ENCODE peak calls at places on chromosomes 11 and 22, in eight cellular contexts. G is NCI-H146, O is Peyer's patch, Q is substantia nigra, I is glomerular endothelial cell, Z is kidney epithelial cell, N is islet precursor cell, S is breast epithelium. J is an unnamed sample.

GRCh38 chr22:38262051-38262795 is 10.6 kb downstream of the TMEM184B start:
- DNase-seq in G (no peak), O (peak; percentile 54), Q (no peak), I (no peak), Z (no peak), N (peak; percentile 80), S (peak; percentile 85), J (no peak)

GRCh38 chr11:63709336-63709735 is 28.0 kb downstream of the RTN3 start:
- DNase-seq in G (no peak), O (no peak), Q (no peak), I (no peak), Z (no peak), N (no peak), S (no peak), J (no peak)

GRCh38 chr11:102322560-102322959 is 5.3 kb downstream of the BIRC3 start:
- DNase-seq in G (no peak), O (no peak), Q (no peak), I (no peak), Z (no peak), N (no peak), S (no peak), J (no peak)

GRCh38 chr11:73283316-73284035 is 11.3 kb downstream of the P2RY6 start:
- DNase-seq in G (no peak), O (no peak), Q (no peak), I (no peak), Z (no peak), N (no peak), S (no peak), J (no peak)

GRCh38 chr22:28940441-28940840 is 57.1 kb downstream of the ZNRF3 start:
- DNase-seq in G (no peak), O (no peak), Q (no peak), I (no peak), Z (no peak), N (no peak), S (no peak), J (no peak)

GRCh38 chr11:69540118-69541000 is 58.9 kb downstream of the LINC01488 start:
- DNase-seq in G (no peak), O (no peak), Q (no peak), I (no peak), Z (peak; percentile 23), N (peak; percentile 73), S (no peak), J (no peak)

GRCh38 chr11:128291835-128292234 is 295.5 kb downstream of the ETS1 start:
- DNase-seq in G (no peak), O (peak; percentile 79), Q (no peak), I (no peak), Z (no peak), N (no peak), S (no peak), J (no peak)

GRCh38 chr22:42323971-42324370 is 53.5 kb upstream of the TCF20 start:
- DNase-seq in G (no peak), O (no peak), Q (no peak), I (no peak), Z (no peak), N (no peak), S (no peak), J (no peak)

GRCh38 chr22:46413725-46414379 is 78.3 kb downstream of the TRMU start:
- DNase-seq in G (no peak), O (no peak), Q (no peak), I (no peak), Z (no peak), N (no peak), S (no peak), J (no peak)

GRCh38 chr11:2262301-2263011 is 7.9 kb downstream of the ASCL2 start:
- DNase-seq in G (no peak), O (no peak), Q (no peak), I (no peak), Z (no peak), N (peak; percentile 49), S (no peak), J (no peak)

GRCh38 chr11:88402784-88403183 is 65.2 kb upstream of the CTSC start:
- DNase-seq in G (no peak), O (no peak), Q (no peak), I (no peak), Z (no peak), N (no peak), S (no peak), J (no peak)

J was measured in iPS DF 6.9.